ENCODE peak calls at places on chromosomes 16 and 17, in nine cellular contexts. One of them, this sample, is unnamed.

GRCh38 chr16:9412362-9413311 is 321.2 kb downstream of the HAPSTR1 start:
- DNase-seq in midbrain: no peak
- DNase-seq in SK-N-SH: no peak
- DNase-seq in occipital lobe: no peak
- DNase-seq in colonic mucosa: no peak
- DNase-seq in epithelial cell of esophagus: no peak
- DNase-seq in activated CD4-positive, alpha-beta T cell treated with anti-CD3 and anti-CD28 coated beads, Interleukin-2, amount 50 U/mL, for 4 hours: no peak
- DNase-seq in osteocyte: no peak
- DNase-seq in NCI-H510A: no peak
- DNase-seq in this sample: no peak

GRCh38 chr17:36947922-36948716 is 635 bp upstream of the AATF start:
- DNase-seq in midbrain: no peak
- DNase-seq in SK-N-SH: no peak
- DNase-seq in occipital lobe: no peak
- DNase-seq in colonic mucosa: no peak
- DNase-seq in epithelial cell of esophagus: no peak
- DNase-seq in activated CD4-positive, alpha-beta T cell treated with anti-CD3 and anti-CD28 coated beads, Interleukin-2, amount 50 U/mL, for 4 hours: no peak
- DNase-seq in osteocyte: no peak
- DNase-seq in NCI-H510A: peak
- DNase-seq in this sample: no peak

GRCh38 chr16:19223235-19223847 is 55.3 kb downstream of the SYT17 start:
- DNase-seq in midbrain: no peak
- DNase-seq in SK-N-SH: no peak
- DNase-seq in occipital lobe: no peak
- DNase-seq in colonic mucosa: peak
- DNase-seq in epithelial cell of esophagus: no peak
- DNase-seq in activated CD4-positive, alpha-beta T cell treated with anti-CD3 and anti-CD28 coated beads, Interleukin-2, amount 50 U/mL, for 4 hours: no peak
- DNase-seq in osteocyte: no peak
- DNase-seq in NCI-H510A: no peak
- DNase-seq in this sample: no peak

GRCh38 chr16:90008708-90009145 is 10.5 kb downstream of the DBNDD1 start:
- DNase-seq in midbrain: no peak
- DNase-seq in SK-N-SH: no peak
- DNase-seq in occipital lobe: no peak
- DNase-seq in colonic mucosa: no peak
- DNase-seq in epithelial cell of esophagus: no peak
- DNase-seq in activated CD4-positive, alpha-beta T cell treated with anti-CD3 and anti-CD28 coated beads, Interleukin-2, amount 50 U/mL, for 4 hours: peak
- DNase-seq in osteocyte: no peak
- DNase-seq in NCI-H510A: no peak
- DNase-seq in this sample: no peak

GRCh38 chr16:25707982-25708583 is 16.3 kb downstream of the HS3ST4 start:
- DNase-seq in midbrain: no peak
- DNase-seq in SK-N-SH: peak
- DNase-seq in occipital lobe: no peak
- DNase-seq in colonic mucosa: peak
- DNase-seq in epithelial cell of esophagus: peak
- DNase-seq in activated CD4-positive, alpha-beta T cell treated with anti-CD3 and anti-CD28 coated beads, Interleukin-2, amount 50 U/mL, for 4 hours: no peak
- DNase-seq in osteocyte: no peak
- DNase-seq in NCI-H510A: no peak
- DNase-seq in this sample: no peak

GRCh38 chr16:12425134-12425941 is 378.3 kb downstream of the CPPED1 start:
- DNase-seq in midbrain: no peak
- DNase-seq in SK-N-SH: no peak
- DNase-seq in occipital lobe: no peak
- DNase-seq in colonic mucosa: no peak
- DNase-seq in epithelial cell of esophagus: no peak
- DNase-seq in activated CD4-positive, alpha-beta T cell treated with anti-CD3 and anti-CD28 coated beads, Interleukin-2, amount 50 U/mL, for 4 hours: no peak
- DNase-seq in osteocyte: no peak
- DNase-seq in NCI-H510A: no peak
- DNase-seq in this sample: no peak

GRCh38 chr17:74210191-74211140 is 2.9 kb upstream of the TTYH2 start:
- DNase-seq in midbrain: peak
- DNase-seq in SK-N-SH: peak
- DNase-seq in occipital lobe: peak
- DNase-seq in colonic mucosa: peak
- DNase-seq in epithelial cell of esophagus: peak
- DNase-seq in activated CD4-positive, alpha-beta T cell treated with anti-CD3 and anti-CD28 coated beads, Interleukin-2, amount 50 U/mL, for 4 hours: peak
- DNase-seq in osteocyte: peak
- DNase-seq in NCI-H510A: no peak
- DNase-seq in this sample: no peak

GRCh38 chr16:4686497-4687210 is 6.7 kb upstream of the NUDT16L1 start:
- DNase-seq in midbrain: no peak
- DNase-seq in SK-N-SH: no peak
- DNase-seq in occipital lobe: no peak
- DNase-seq in colonic mucosa: no peak
- DNase-seq in epithelial cell of esophagus: no peak
- DNase-seq in activated CD4-positive, alpha-beta T cell treated with anti-CD3 and anti-CD28 coated beads, Interleukin-2, amount 50 U/mL, for 4 hours: no peak
- DNase-seq in osteocyte: no peak
- DNase-seq in NCI-H510A: no peak
- DNase-seq in this sample: no peak

GRCh38 chr16:24419709-24420108 is 119.7 kb upstream of the RBBP6 start:
- DNase-seq in midbrain: no peak
- DNase-seq in SK-N-SH: no peak
- DNase-seq in occipital lobe: no peak
- DNase-seq in colonic mucosa: no peak
- DNase-seq in epithelial cell of esophagus: no peak
- DNase-seq in activated CD4-positive, alpha-beta T cell treated with anti-CD3 and anti-CD28 coated beads, Interleukin-2, amount 50 U/mL, for 4 hours: no peak
- DNase-seq in osteocyte: no peak
- DNase-seq in NCI-H510A: no peak
- DNase-seq in this sample: peak

GRCh38 chr17:61662771-61663170 is 71.8 kb upstream of the NACA2 start:
- DNase-seq in midbrain: no peak
- DNase-seq in SK-N-SH: no peak
- DNase-seq in occipital lobe: no peak
- DNase-seq in colonic mucosa: no peak
- DNase-seq in epithelial cell of esophagus: no peak
- DNase-seq in activated CD4-positive, alpha-beta T cell treated with anti-CD3 and anti-CD28 coated beads, Interleukin-2, amount 50 U/mL, for 4 hours: no peak
- DNase-seq in osteocyte: no peak
- DNase-seq in NCI-H510A: no peak
- DNase-seq in this sample: no peak

GRCh38 chr17:21164226-21165019 is 37.7 kb downstream of the DHRS7B start:
- DNase-seq in midbrain: no peak
- DNase-seq in SK-N-SH: no peak
- DNase-seq in occipital lobe: no peak
- DNase-seq in colonic mucosa: no peak
- DNase-seq in epithelial cell of esophagus: no peak
- DNase-seq in activated CD4-positive, alpha-beta T cell treated with anti-CD3 and anti-CD28 coated beads, Interleukin-2, amount 50 U/mL, for 4 hours: no peak
- DNase-seq in osteocyte: peak
- DNase-seq in NCI-H510A: no peak
- DNase-seq in this sample: no peak